ENCODE peak calls at places on chromosomes 16 and 17, in six cellular contexts. F is K562, C is MCF 10A, A is H9, U is fibroblast of the aortic adventitia, B is sigmoid colon. N is an unnamed sample.

GRCh38 chr17:80822700-80823410 is 168.8 kb upstream of the CHMP6 start:
- DNase-seq in F (peak; percentile 28), C (peak; percentile 62), A (no peak), U (no peak), B (peak; percentile 57), N (no peak)

GRCh38 chr16:26220894-26221293 is 529.1 kb downstream of the HS3ST4 start:
- DNase-seq in F (no peak), C (no peak), A (no peak), U (no peak), B (no peak), N (no peak)

GRCh38 chr17:44204453-44204882 is 4.8 kb upstream of the ATXN7L3 start:
- DNase-seq in F (peak; percentile 27), C (peak; percentile 83), A (no peak), U (peak; percentile 64), B (no peak), N (peak; percentile 46)

GRCh38 chr17:57868775-57869598 is 19.1 kb upstream of the MRPS23 start:
- DNase-seq in F (no peak), C (no peak), A (peak; percentile 34), U (no peak), B (no peak), N (no peak)

GRCh38 chr16:3909791-3910583 is 29.5 kb upstream of the CREBBP start:
- DNase-seq in F (no peak), C (no peak), A (peak; percentile 38), U (no peak), B (no peak), N (no peak)

GRCh38 chr17:41322264-41322902 is 6.9 kb upstream of the KRTAP17-1 start:
- DNase-seq in F (peak; percentile 42), C (peak; percentile 61), A (no peak), U (peak; percentile 77), B (no peak), N (peak; percentile 61)

GRCh38 chr16:29815032-29815721 is 775 bp upstream of the PAGR1 start:
- DNase-seq in F (peak; percentile 30), C (no peak), A (no peak), U (no peak), B (peak; percentile 79), N (no peak)

GRCh38 chr17:48995332-48995870 is 1.8 kb upstream of the IGF2BP1 start:
- DNase-seq in F (peak; percentile 58), C (no peak), A (peak; percentile 85), U (no peak), B (no peak), N (no peak)

GRCh38 chr16:88533945-88534641 is 36.1 kb upstream of the ZC3H18 start:
- DNase-seq in F (no peak), C (peak; percentile 64), A (peak; percentile 81), U (peak; percentile 9), B (peak; percentile 86), N (peak; percentile 15)

GRCh38 chr16:78596348-78596995 is 497.0 kb downstream of the WWOX start:
- DNase-seq in F (no peak), C (no peak), A (no peak), U (no peak), B (no peak), N (no peak)

GRCh38 chr16:19330801-19331484 is 45.4 kb downstream of the CLEC19A start:
- DNase-seq in F (no peak), C (peak; percentile 60), A (peak; percentile 38), U (peak; percentile 6), B (no peak), N (peak; percentile 4)

GRCh38 chr17:19744492-19744891 is 3.6 kb downstream of the ALDH3A1 start:
- DNase-seq in F (no peak), C (no peak), A (no peak), U (no peak), B (no peak), N (no peak)

GRCh38 chr17:42895185-42895555 is 5.4 kb upstream of the G6PC1 start:
- DNase-seq in F (no peak), C (peak; percentile 84), A (no peak), U (peak; percentile 96), B (peak; percentile 90), N (peak; percentile 72)

GRCh38 chr16:66370786-66371684 is 4.5 kb downstream of the CDH5 start:
- DNase-seq in F (no peak), C (no peak), A (no peak), U (no peak), B (no peak), N (no peak)

GRCh38 chr17:45672792-45673191 is 111.3 kb upstream of the CRHR1 start:
- DNase-seq in F (no peak), C (no peak), A (no peak), U (no peak), B (no peak), N (no peak)

GRCh38 chr16:84526794-84527485 is 22.5 kb upstream of the MEAK7 start:
- DNase-seq in F (no peak), C (no peak), A (no peak), U (peak; percentile 73), B (no peak), N (no peak)

GRCh38 chr17:82836823-82837357 is 2.9 kb downstream of the ZNF750 start:
- DNase-seq in F (peak; percentile 42), C (no peak), A (no peak), U (no peak), B (peak; percentile 48), N (no peak)

GRCh38 chr17:81459224-81459623 is 53.4 kb downstream of the ACTG1 start:
- DNase-seq in F (no peak), C (no peak), A (no peak), U (no peak), B (no peak), N (no peak)

GRCh38 chr17:31321481-31321880 is at the start of gene EVI2A:
- DNase-seq in F (no peak), C (peak; percentile 80), A (no peak), U (peak; percentile 87), B (no peak), N (peak; percentile 70)

GRCh38 chr16:67542464-67542863 is 13.8 kb downstream of the RIPOR1 start:
- DNase-seq in F (peak; percentile 91), C (peak; percentile 56), A (peak; percentile 61), U (peak; percentile 66), B (peak; percentile 76), N (peak; percentile 65)

GRCh38 chr17:61597606-61598005 is 6.6 kb upstream of the NACA2 start:
- DNase-seq in F (no peak), C (no peak), A (no peak), U (no peak), B (no peak), N (no peak)

GRCh38 chr17:61594294-61594825 is 3.3 kb upstream of the NACA2 start:
- DNase-seq in F (no peak), C (peak; percentile 59), A (no peak), U (no peak), B (no peak), N (no peak)

GRCh38 chr17:61593404-61593803 is 2.4 kb upstream of the NACA2 start:
- DNase-seq in F (no peak), C (no peak), A (no peak), U (peak; percentile 14), B (no peak), N (no peak)

GRCh38 chr17:61598014-61598413 is 7.0 kb upstream of the NACA2 start:
- DNase-seq in F (no peak), C (no peak), A (no peak), U (no peak), B (no peak), N (no peak)

GRCh38 chr17:61595418-61595817 is 4.4 kb upstream of the NACA2 start:
- DNase-seq in F (no peak), C (no peak), A (no peak), U (no peak), B (no peak), N (no peak)
- TF ChIP-seq CTCF in F (no peak), C (no peak), A (no peak), U (no peak), B (no peak), N (no peak)

GRCh38 chr16:20799599-20799998 is 6.7 kb downstream of the ERI2 start:
- DNase-seq in F (no peak), C (peak; percentile 34), A (no peak), U (peak; percentile 67), B (no peak), N (peak; percentile 32)
- TF ChIP-seq CTCF in F (peak; percentile 65), C (peak; percentile 55), A (peak; percentile 62), U (peak; percentile 62), B (peak; percentile 57), N (peak; percentile 77)

DNA sequence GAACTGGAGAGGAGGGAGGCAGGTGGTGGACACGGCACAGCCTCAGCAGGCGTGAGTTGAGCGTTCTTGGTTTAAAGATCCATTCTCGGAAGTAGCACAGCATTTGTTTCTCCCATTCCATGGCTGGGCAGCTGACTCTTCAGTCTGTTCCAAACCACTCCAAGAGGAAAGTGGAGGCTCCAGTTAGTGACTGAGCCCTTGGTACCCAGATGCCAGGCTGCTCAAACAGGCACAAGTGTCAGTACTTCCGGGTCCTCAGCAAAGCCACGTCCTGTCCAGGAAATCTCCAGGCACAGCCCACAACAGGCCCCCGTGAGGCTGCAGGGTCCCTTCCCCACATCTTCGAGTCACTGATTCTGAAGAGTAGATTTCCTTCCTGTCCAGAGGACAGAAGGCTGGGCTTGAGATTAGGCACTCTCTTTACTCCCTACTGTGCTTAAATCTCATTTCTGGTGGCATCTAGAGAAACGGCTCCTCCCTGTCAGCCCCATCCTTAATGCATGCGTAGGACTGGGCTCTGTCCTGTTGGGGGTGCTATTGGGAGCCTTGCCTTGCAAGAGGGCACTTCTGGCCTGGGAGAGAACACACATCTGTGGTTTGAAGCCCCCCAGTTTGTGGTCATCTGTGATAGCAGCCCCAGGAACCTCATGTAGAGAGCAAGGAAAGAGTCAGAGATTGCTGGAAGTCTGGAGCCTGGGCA is 39.7 kb upstream of the NAT9 start:
- DNase-seq in F (peak; percentile 33), C (no peak), A (peak; percentile 72), U (no peak), B (no peak), N (no peak)
- TF ChIP-seq CTCF in F (peak; percentile 47), C (no peak), A (peak; percentile 75), U (no peak), B (no peak), N (peak; percentile 58)

GRCh38 chr16:12257926-12258561 is 281.5 kb downstream of the SNX29 start:
- DNase-seq in F (no peak), C (no peak), A (peak; percentile 57), U (no peak), B (no peak), N (no peak)
- TF ChIP-seq CTCF in F (peak; percentile 59), C (no peak), A (peak; percentile 43), U (no peak), B (no peak), N (no peak)

DNA sequence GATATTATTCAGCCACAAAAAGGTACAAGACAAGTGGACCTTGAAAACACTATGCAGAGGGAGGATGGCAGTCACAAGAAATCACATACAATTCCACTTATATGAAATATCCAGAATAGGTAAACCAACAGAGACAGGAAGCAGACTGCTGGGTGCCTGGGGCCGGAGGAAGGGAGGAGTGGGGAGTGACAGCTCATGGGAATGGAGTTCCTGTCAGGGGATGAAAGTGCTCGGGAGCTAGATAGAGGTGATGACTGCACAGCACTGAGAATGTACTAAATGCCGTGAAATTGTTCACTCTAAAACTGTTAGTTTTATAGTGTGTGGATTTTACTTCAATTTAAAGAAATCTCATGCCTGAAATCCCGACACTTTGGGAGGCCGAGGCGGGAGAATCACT is 74.2 kb upstream of the MED9 start:
- DNase-seq in F (no peak), C (no peak), A (no peak), U (no peak), B (no peak), N (no peak)
- TF ChIP-seq CTCF in F (no peak), C (no peak), A (no peak), U (no peak), B (no peak), N (no peak)

GRCh38 chr16:2148714-2149629 is 547 bp downstream of the RAB26 start:
- DNase-seq in F (peak; percentile 57), C (peak; percentile 38), A (peak; percentile 52), U (no peak), B (no peak), N (no peak)
- TF ChIP-seq CTCF in F (no peak), C (no peak), A (no peak), U (no peak), B (no peak), N (peak; percentile 25)

N was measured in HFFc6.